ENCODE peak calls at places on chromosomes 11 and 22, in six cellular contexts. O is fibroblast of lung, C is CD14-positive monocyte, F is heart left ventricle, R is transverse colon, Q is nephron progenitor cell. J is an unnamed sample.

GRCh38 chr22:26170795-26171194 is 1.5 kb downstream of the SEZ6L start:
- DNase-seq in O (no peak), C (no peak), F (no peak), R (no peak), Q (peak; percentile 88), J (no peak)

GRCh38 chr11:73295259-73295995 is 12.6 kb upstream of the ARHGEF17 start:
- DNase-seq in O (peak; percentile 66), C (peak; percentile 83), F (peak; percentile 60), R (peak; percentile 76), Q (peak; percentile 90), J (peak; percentile 73)

GRCh38 chr11:94400839-94401772 is at the start of gene GPR83:
- DNase-seq in O (peak; percentile 43), C (no peak), F (peak; percentile 38), R (no peak), Q (peak; percentile 70), J (no peak)

GRCh38 chr11:111173221-111173620 is 72.3 kb upstream of the POU2AF2 start:
- DNase-seq in O (peak; percentile 68), C (no peak), F (no peak), R (no peak), Q (no peak), J (no peak)

GRCh38 chr11:30914143-30914762 is 328.1 kb upstream of the MPPED2 start:
- DNase-seq in O (peak; percentile 50), C (no peak), F (peak; percentile 69), R (peak; percentile 40), Q (peak; percentile 74), J (no peak)

GRCh38 chr11:63212742-63213141 is 30.7 kb downstream of the SLC22A25 start:
- DNase-seq in O (peak; percentile 0), C (no peak), F (no peak), R (no peak), Q (peak; percentile 29), J (no peak)

GRCh38 chr11:29282088-29282487 is 734.7 kb downstream of the KCNA4 start:
- DNase-seq in O (peak; percentile 98), C (no peak), F (no peak), R (no peak), Q (no peak), J (no peak)

GRCh38 chr22:40620464-40621046 is 16.0 kb downstream of the MRTFA start:
- DNase-seq in O (peak; percentile 85), C (no peak), F (no peak), R (no peak), Q (no peak), J (no peak)

GRCh38 chr11:47631473-47631872 is 10.9 kb downstream of the MTCH2 start:
- DNase-seq in O (no peak), C (no peak), F (no peak), R (no peak), Q (no peak), J (no peak)

GRCh38 chr22:18012528-18012927 is 11.8 kb downstream of the MICAL3 start:
- DNase-seq in O (peak; percentile 69), C (no peak), F (no peak), R (no peak), Q (no peak), J (no peak)

GRCh38 chr11:17354070-17354924 is 2.7 kb downstream of the NCR3LG1 start:
- DNase-seq in O (peak; percentile 55), C (no peak), F (peak; percentile 44), R (peak; percentile 76), Q (peak; percentile 71), J (no peak)

GRCh38 chr11:74611369-74611861 is 19.0 kb downstream of the POLD3 start:
- DNase-seq in O (peak; percentile 70), C (no peak), F (no peak), R (no peak), Q (no peak), J (no peak)

GRCh38 chr22:25350551-25350971 is 131.1 kb downstream of the CRYBB2 start:
- DNase-seq in O (no peak), C (no peak), F (no peak), R (no peak), Q (no peak), J (no peak)

GRCh38 chr11:108319541-108320145 is 96.8 kb downstream of the ATM start:
- DNase-seq in O (peak; percentile 65), C (no peak), F (no peak), R (no peak), Q (no peak), J (no peak)

GRCh38 chr11:125348704-125349635 is 147.1 kb downstream of the FEZ1 start:
- DNase-seq in O (peak; percentile 23), C (no peak), F (peak; percentile 63), R (peak; percentile 39), Q (peak; percentile 89), J (no peak)

GRCh38 chr11:61688368-61689163 is 8.4 kb downstream of the DAGLA start:
- DNase-seq in O (peak; percentile 53), C (peak; percentile 65), F (peak; percentile 82), R (peak; percentile 83), Q (no peak), J (no peak)

GRCh38 chr11:6757373-6757967 is 14.3 kb downstream of the OR2AG2 start:
- DNase-seq in O (peak; percentile 42), C (no peak), F (peak; percentile 48), R (peak; percentile 60), Q (peak; percentile 46), J (no peak)
- TF ChIP-seq CTCF in O (peak; percentile 71), C (peak; percentile 82), F (peak; percentile 66), R (peak; percentile 47), Q (peak; percentile 57), J (peak; percentile 85)

GRCh38 chr11:116644948-116645305 is 127.9 kb downstream of the BUD13 start:
- DNase-seq in O (no peak), C (no peak), F (no peak), R (no peak), Q (no peak), J (no peak)
- TF ChIP-seq CTCF in O (no peak), C (no peak), F (no peak), R (no peak), Q (no peak), J (no peak)

DNA sequence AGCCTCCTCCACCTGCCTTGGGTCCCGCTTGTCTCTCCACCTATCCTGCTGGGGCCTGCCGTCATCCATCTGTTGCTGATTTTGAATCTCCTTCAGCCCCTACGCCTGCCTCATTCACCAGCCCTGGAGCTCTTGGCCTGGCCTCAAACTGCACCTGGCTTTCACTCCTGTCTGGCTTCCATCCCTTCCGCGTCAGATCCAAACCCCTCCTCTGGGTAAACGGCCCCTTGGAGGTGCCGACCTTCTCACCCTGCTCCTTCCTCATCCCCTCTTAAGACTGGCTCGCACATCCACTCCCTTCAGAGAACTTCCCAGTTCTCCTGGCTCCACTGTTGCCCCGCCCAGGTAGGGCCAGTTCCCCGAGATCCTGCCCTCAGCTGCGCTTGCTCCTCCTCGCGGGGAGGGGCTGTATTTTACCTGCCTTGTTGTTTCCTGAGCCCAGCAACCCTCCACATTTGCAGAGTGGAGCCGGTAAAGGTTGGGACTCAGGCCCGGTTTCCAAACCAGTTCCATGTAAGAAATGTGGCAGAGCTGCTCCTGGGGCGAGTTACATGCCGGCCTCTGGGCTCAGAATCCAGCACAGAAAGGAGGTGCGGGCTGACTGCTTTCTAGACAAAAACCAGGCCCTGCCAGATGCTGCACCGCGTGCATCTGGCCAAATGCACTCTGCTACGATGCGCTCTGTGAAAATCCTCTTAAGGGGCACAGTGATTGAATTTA is 13.9 kb upstream of the SHANK2 start:
- DNase-seq in O (no peak), C (no peak), F (no peak), R (peak; percentile 75), Q (no peak), J (no peak)
- TF ChIP-seq CTCF in O (no peak), C (no peak), F (no peak), R (no peak), Q (no peak), J (no peak)

DNA sequence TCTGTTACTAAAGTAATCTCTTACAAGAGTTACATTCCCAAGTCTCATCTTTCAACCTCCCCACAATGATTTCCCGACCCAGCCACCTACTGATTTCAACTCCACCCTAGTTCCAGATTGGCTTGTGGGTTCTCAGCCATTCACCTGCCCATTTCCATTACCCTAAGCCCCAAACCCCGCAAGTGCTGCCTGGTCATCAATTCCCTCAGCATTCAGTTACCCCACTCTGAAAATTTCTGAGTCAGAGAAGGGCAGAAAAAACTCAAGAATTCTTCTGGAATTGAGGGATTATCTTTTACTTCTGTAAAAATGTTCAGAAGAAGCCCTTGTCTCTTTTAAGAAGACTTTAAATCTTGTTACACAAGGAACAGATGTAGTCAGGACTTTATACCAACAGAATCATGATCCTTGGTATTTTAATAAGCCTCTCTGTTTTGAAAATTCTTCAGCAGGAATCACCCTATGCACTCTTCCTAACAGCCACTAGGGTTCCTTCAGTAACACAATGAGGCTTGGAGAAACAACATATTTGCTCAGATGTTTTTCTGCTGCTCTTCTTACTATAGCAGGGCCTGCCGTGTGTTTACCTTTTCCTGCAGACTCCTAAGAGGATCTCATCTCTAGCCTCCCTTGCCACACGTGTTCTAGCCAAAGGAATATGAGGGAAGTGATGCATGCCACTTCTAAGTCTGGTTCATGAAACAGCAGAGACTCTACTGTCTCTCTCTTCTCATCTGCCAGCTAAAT is 29.2 kb upstream of the PAMR1 start:
- DNase-seq in O (peak; percentile 23), C (no peak), F (no peak), R (no peak), Q (no peak), J (no peak)
- TF ChIP-seq CTCF in O (peak; percentile 39), C (no peak), F (no peak), R (no peak), Q (no peak), J (peak; percentile 69)

DNA sequence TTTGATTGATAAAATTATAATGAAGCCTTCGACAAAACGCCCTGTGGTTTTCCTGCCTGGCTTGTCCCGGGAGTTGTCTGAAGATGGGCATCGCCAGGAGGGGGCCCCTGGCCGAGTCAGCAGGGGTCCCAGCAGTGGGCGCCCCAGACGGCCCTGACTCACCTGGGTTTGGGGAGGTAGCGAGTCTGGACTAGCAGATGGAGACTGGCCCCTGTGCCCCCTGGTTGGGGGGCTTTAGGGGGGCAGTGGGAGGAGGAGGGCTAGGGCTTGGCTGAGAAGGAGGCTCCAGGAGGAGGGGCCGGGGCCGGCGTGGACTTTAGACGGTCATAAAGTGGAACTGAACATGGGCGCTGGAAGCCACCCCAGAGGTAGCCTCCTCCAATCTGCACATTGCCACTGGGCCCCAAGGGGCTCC is 410 bp upstream of the LIF start:
- DNase-seq in O (no peak), C (no peak), F (no peak), R (peak; percentile 85), Q (no peak), J (peak; percentile 80)
- TF ChIP-seq CTCF in O (no peak), C (no peak), F (no peak), R (peak; percentile 13), Q (no peak), J (peak; percentile 4)

DNA sequence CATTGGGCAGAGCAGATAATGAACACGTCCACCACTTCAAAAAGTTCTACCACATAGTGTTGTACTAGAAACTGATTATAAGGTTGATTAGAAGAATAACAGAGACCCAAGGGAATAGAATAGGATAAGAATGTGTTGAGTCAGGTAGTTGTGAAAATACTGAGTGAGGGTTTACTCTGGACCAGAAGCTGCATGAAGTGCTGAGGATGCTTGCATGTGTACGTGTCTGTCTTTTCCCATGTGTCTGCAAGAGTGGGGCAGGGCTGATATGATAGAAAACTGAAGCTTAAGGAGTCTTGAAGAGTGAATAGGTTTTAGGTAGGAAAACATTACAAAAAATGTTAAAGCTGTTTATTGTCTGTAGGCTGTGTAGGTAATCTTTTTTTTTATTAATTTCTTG is 20.6 kb downstream of the TRPC6 start:
- DNase-seq in O (no peak), C (no peak), F (no peak), R (no peak), Q (no peak), J (no peak)
- TF ChIP-seq CTCF in O (no peak), C (no peak), F (no peak), R (no peak), Q (no peak), J (no peak)

J was measured in chondrocyte.